ENCODE peak calls at places on chromosome X, in eight cellular contexts. A, P, F, L, D, Y, Q and S are unnamed samples.

GRCh38 chrX:17788439-17788838 is 51.1 kb downstream of the SCML1 start:
- DNase-seq in D (peak; percentile 2), Q (peak; percentile 1), P (no peak), A (peak; percentile 10), L (no peak), Y (no peak), F (peak; percentile 42), S (peak; percentile 14)

GRCh38 chrX:20432048-20432447 is 165.3 kb upstream of the RPS6KA3 start:
- DNase-seq in D (no peak), Y (no peak), P (no peak), F (peak; percentile 52), L (no peak), Q (no peak), A (no peak), S (no peak)

GRCh38 chrX:110732274-110732673 is 63.3 kb downstream of the CHRDL1 start:
- DNase-seq in D (no peak), Q (no peak), L (no peak), F (no peak), Y (no peak), A (no peak), P (peak; percentile 15), S (no peak)

GRCh38 chrX:8036914-8037313 is 109.7 kb upstream of the PNPLA4 start:
- DNase-seq in F (no peak), Q (no peak), Y (no peak), P (no peak), L (no peak), A (no peak), D (no peak), S (no peak)

GRCh38 chrX:63686878-63687714 is 97.9 kb downstream of the ARHGEF9 start:
- DNase-seq in P (no peak), Q (no peak), D (no peak), A (peak; percentile 3), F (peak; percentile 62), L (no peak), Y (no peak), S (peak; percentile 5)

GRCh38 chrX:118220509-118220908 is 103.9 kb upstream of the KLHL13 start:
- DNase-seq in A (no peak), P (no peak), D (no peak), L (no peak), Y (no peak), F (no peak), Q (no peak), S (no peak)

GRCh38 chrX:130418066-130418465 is 16.3 kb downstream of the RBMX2 start:
- DNase-seq in L (no peak), Y (no peak), Q (no peak), P (no peak), F (no peak), A (no peak), D (no peak), S (no peak)

GRCh38 chrX:110317079-110317819 is 636 bp downstream of the AMMECR1 start:
- DNase-seq in A (no peak), P (peak; percentile 18), Y (peak; percentile 29), F (no peak), Q (peak; percentile 8), L (peak; percentile 51), D (peak; percentile 15), S (peak; percentile 4)

GRCh38 chrX:46686003-46686645 is 72.8 kb downstream of the SLC9A7 start:
- DNase-seq in P (no peak), Q (no peak), Y (no peak), A (peak; percentile 12), D (no peak), F (peak; percentile 58), L (no peak), S (peak; percentile 13)
- H3K27ac ChIP-seq in P (no peak overlapping the region), Q (no peak overlapping the region), Y (no peak overlapping the region), A (no peak overlapping the region), D (peak overlapping the region; percentile 46), F (no peak overlapping the region), L (no peak overlapping the region), S (no peak overlapping the region)

GRCh38 chrX:23931149-23931604 is 23.4 kb downstream of the CXorf58 start:
- DNase-seq in L (no peak), F (no peak), Q (no peak), D (no peak), Y (no peak), A (no peak), P (no peak), S (no peak)
- H3K27ac ChIP-seq in L (no peak overlapping the region), F (no peak overlapping the region), Q (peak overlapping the region; percentile 31), D (no peak overlapping the region), Y (no peak overlapping the region), A (no peak overlapping the region), P (no peak overlapping the region), S (no peak overlapping the region)

GRCh38 chrX:38473715-38474114 is 87.6 kb upstream of the TSPAN7 start:
- DNase-seq in P (no peak), L (no peak), Q (no peak), A (no peak), F (no peak), D (no peak), Y (no peak), S (no peak)

GRCh38 chrX:38468758-38469157 is 92.6 kb upstream of the TSPAN7 start:
- DNase-seq in F (no peak), Q (no peak), Y (no peak), D (no peak), L (no peak), A (no peak), P (no peak), S (no peak)

GRCh38 chrX:38474543-38474942 is 86.8 kb upstream of the TSPAN7 start:
- DNase-seq in A (no peak), Q (no peak), Y (no peak), L (no peak), F (no peak), P (no peak), D (no peak), S (no peak)
- H3K27ac ChIP-seq in A (no peak overlapping the region), Q (no peak overlapping the region), Y (no peak overlapping the region), L (no peak overlapping the region), F (no peak overlapping the region), P (no peak overlapping the region), D (no peak overlapping the region), S (no peak overlapping the region)

GRCh38 chrX:96906741-96907140 is 23.0 kb downstream of the RPA4 start:
- DNase-seq in L (no peak), D (no peak), F (peak; percentile 39), Y (no peak), P (no peak), Q (no peak), A (no peak), S (no peak)
- H3K27ac ChIP-seq in L (no peak overlapping the region), D (no peak overlapping the region), F (no peak overlapping the region), Y (no peak overlapping the region), P (no peak overlapping the region), Q (no peak overlapping the region), A (no peak overlapping the region), S (no peak overlapping the region)

GRCh38 chrX:149120459-149120858 is 384.6 kb downstream of the IDS start:
- DNase-seq in L (no peak), Q (no peak), D (no peak), F (no peak), Y (no peak), P (no peak), A (no peak), S (no peak)
- H3K27ac ChIP-seq in L (no peak overlapping the region), Q (no peak overlapping the region), D (no peak overlapping the region), F (no peak overlapping the region), Y (no peak overlapping the region), P (no peak overlapping the region), A (no peak overlapping the region), S (no peak overlapping the region)

GRCh38 chrX:71366674-71367256 is 608 bp downstream of the TAF1 start:
- DNase-seq in D (no peak), Q (peak; percentile 4), P (peak; percentile 16), A (no peak), L (no peak), F (peak; percentile 33), Y (peak; percentile 39), S (no peak)

GRCh38 chrX:71364221-71364620 is 1.9 kb upstream of the TAF1 start:
- DNase-seq in D (no peak), L (no peak), Q (no peak), P (no peak), F (no peak), A (no peak), Y (no peak), S (no peak)

GRCh38 chrX:71367396-71367795 is 1.2 kb downstream of the TAF1 start:
- DNase-seq in L (no peak), P (no peak), Q (no peak), Y (no peak), A (no peak), D (no peak), F (no peak), S (no peak)

GRCh38 chrX:71365876-71366673 is at the start of gene TAF1:
- DNase-seq in A (peak; percentile 94), D (peak; percentile 88), L (peak; percentile 97), P (peak; percentile 92), Y (peak; percentile 96), Q (peak; percentile 85), F (peak; percentile 98), S (peak; percentile 86)

DNA sequence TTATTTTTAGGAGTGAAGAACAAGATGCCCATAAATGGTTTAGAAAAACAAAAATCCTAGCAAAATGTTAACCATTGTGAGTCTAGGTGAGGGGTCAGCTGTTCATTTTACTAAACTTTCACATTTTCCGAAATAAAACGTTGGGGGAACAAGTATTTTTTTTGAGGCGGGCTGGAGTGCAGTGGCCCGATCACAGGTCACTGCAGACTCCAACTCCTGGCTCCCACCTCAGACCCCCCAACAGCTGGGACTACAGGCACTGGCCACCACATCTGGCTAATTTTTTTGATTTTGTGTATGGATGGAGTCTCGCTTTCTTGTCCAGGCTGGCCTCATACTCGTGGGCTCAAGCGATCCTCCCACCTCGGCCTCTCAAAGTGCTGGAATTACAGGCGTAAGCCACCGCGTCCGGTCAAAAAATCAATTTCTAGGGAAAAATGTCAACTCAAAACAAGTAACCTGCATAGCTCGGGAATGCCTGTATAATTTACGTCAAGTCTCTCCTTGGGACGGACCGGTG is 741 bp upstream of the TAF1 start:
- DNase-seq in F (no peak), Y (no peak), P (no peak), Q (no peak), L (no peak), D (no peak), A (no peak), S (no peak)
- H3K27ac ChIP-seq in F (peak overlapping the region; percentile 90), Y (peak overlapping the region; percentile 92), P (peak overlapping the region; percentile 92), Q (peak overlapping the region; percentile 94), L (peak overlapping the region; percentile 89), D (peak overlapping the region; percentile 56), A (peak overlapping the region; percentile 81), S (peak overlapping the region; percentile 86)

GRCh38 chrX:153966841-153967535 is 4.6 kb downstream of the HCFC1 start:
- DNase-seq in L (no peak), F (no peak), D (no peak), Q (peak; percentile 26), P (no peak), A (no peak), Y (peak; percentile 22), S (no peak)
- H3K27ac ChIP-seq in L (peak overlapping the region; percentile 98), F (no peak overlapping the region), D (peak overlapping the region; percentile 98), Q (peak overlapping the region; percentile 67), P (peak overlapping the region; percentile 76), A (no peak overlapping the region), Y (no peak overlapping the region), S (peak overlapping the region; percentile 13)